ENCODE peak calls at places on chromosomes 5 and 9, in seven cellular contexts. G, W, P, A, Q, V and M are unnamed samples.
A peak's percentile ranks its signal among the peaks of the same experiment; 100 is the strongest.

GRCh38 chr5:151164687-151165392 is 7.3 kb upstream of the ANXA6 start:
- DNase-seq in G (peak; percentile 73), W (peak; percentile 73), P (peak; percentile 80), A (peak; percentile 85), Q (peak; percentile 76), V (peak; percentile 83), M (peak; percentile 56)

GRCh38 chr9:37778534-37778933 is 6.3 kb downstream of the EXOSC3 start:
- DNase-seq in G (no peak), W (no peak), P (no peak), A (no peak), Q (no peak), V (no peak), M (no peak)

GRCh38 chr9:34139477-34140146 is 13.1 kb upstream of the DCAF12 start:
- DNase-seq in G (no peak), W (no peak), P (no peak), A (peak; percentile 84), Q (no peak), V (peak; percentile 17), M (no peak)

GRCh38 chr9:33295571-33295970 is 5.3 kb downstream of the NFX1 start:
- DNase-seq in G (no peak), W (no peak), P (no peak), A (no peak), Q (no peak), V (no peak), M (no peak)

GRCh38 chr5:154477382-154478223 is 424 bp downstream of the HAND1 start:
- DNase-seq in G (peak; percentile 77), W (no peak), P (peak; percentile 68), A (no peak), Q (no peak), V (no peak), M (peak; percentile 26)

GRCh38 chr9:88833946-88834345 is 157.3 kb upstream of the S1PR3 start:
- DNase-seq in G (no peak), W (no peak), P (no peak), A (no peak), Q (no peak), V (no peak), M (peak; percentile 66)

GRCh38 chr9:18492612-18493011 is 18.7 kb downstream of the ADAMTSL1 start:
- DNase-seq in G (no peak), W (no peak), P (no peak), A (no peak), Q (no peak), V (no peak), M (no peak)

GRCh38 chr5:6826756-6827155 is 113.5 kb downstream of the TENT4A start:
- DNase-seq in G (no peak), W (no peak), P (no peak), A (no peak), Q (no peak), V (no peak), M (no peak)

GRCh38 chr9:26723486-26723885 is 169.1 kb downstream of the CAAP1 start:
- DNase-seq in G (peak; percentile 83), W (peak; percentile 24), P (peak; percentile 95), A (peak; percentile 14), Q (no peak), V (no peak), M (no peak)

GRCh38 chr5:1021136-1021968 is 12.8 kb downstream of the NKD2 start:
- DNase-seq in G (no peak), W (peak; percentile 8), P (peak; percentile 72), A (no peak), Q (no peak), V (no peak), M (no peak)

GRCh38 chr5:67644221-67644920 is 447.8 kb upstream of the CD180 start:
- DNase-seq in G (no peak), W (no peak), P (no peak), A (no peak), Q (no peak), V (no peak), M (no peak)

GRCh38 chr5:163347671-163348070 is 89.7 kb upstream of the CCNG1 start:
- DNase-seq in G (peak; percentile 79), W (no peak), P (peak; percentile 58), A (peak; percentile 51), Q (peak; percentile 19), V (no peak), M (peak; percentile 25)

GRCh38 chr9:35110327-35110758 is 5.3 kb downstream of the ATOSB start:
- DNase-seq in G (no peak), W (peak; percentile 57), P (no peak), A (peak; percentile 55), Q (no peak), V (peak; percentile 59), M (peak; percentile 49)

GRCh38 chr5:15008476-15008875 is 136.9 kb upstream of the ANKH start:
- DNase-seq in G (no peak), W (peak; percentile 92), P (peak; percentile 52), A (peak; percentile 89), Q (peak; percentile 97), V (peak; percentile 83), M (peak; percentile 92)

GRCh38 chr5:89268460-89268859 is 385.5 kb upstream of the MEF2C start:
- DNase-seq in G (no peak), W (no peak), P (no peak), A (no peak), Q (no peak), V (no peak), M (peak; percentile 32)

GRCh38 chr5:61332891-61333350 is 863 bp downstream of the ZSWIM6 start:
- DNase-seq in G (peak; percentile 55), W (peak; percentile 63), P (peak; percentile 31), A (peak; percentile 59), Q (no peak), V (peak; percentile 34), M (no peak)

GRCh38 chr9:111621895-111622480 is 9.1 kb upstream of the DNAJC25 start:
- DNase-seq in G (peak; percentile 19), W (no peak), P (no peak), A (peak; percentile 27), Q (no peak), V (peak; percentile 17), M (no peak)

GRCh38 chr9:28542928-28543327 is 969.6 kb upstream of the C9orf72 start:
- DNase-seq in G (no peak), W (no peak), P (no peak), A (no peak), Q (no peak), V (no peak), M (no peak)

GRCh38 chr5:54601832-54602231 is 84.3 kb downstream of the SNX18 start:
- DNase-seq in G (no peak), W (no peak), P (no peak), A (no peak), Q (no peak), V (no peak), M (no peak)

GRCh38 chr5:132070460-132071337 is 2.9 kb upstream of the CSF2 start:
- DNase-seq in G (no peak), W (no peak), P (no peak), A (no peak), Q (no peak), V (no peak), M (no peak)

GRCh38 chr9:70563437-70564204 is 149.2 kb upstream of the KLF9 start:
- DNase-seq in G (no peak), W (no peak), P (no peak), A (no peak), Q (no peak), V (no peak), M (no peak)

DNA sequence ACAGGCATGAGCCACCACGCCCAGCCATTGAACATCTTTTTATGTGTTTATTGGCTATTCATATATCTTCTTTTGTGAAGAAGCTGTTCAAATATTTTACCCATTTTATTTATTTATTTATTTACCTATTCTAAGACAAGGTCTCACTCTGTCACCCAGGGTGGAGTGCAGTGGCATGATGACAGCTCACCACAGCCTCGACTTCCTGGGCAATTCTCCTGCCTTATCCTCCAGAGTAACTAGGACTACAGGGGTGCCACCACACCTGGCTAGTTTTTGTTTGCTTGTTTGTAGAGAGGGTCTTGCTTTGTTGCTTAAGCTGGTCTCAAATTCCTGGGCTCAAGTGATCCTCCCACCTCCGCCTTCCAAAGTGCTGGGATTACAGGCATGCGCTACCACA is 33.5 kb downstream of the NAIF1 start:
- DNase-seq in G (peak; percentile 29), W (no peak), P (no peak), A (no peak), Q (no peak), V (no peak), M (no peak)
- H3K4me1 ChIP-seq in G (no peaks in the 10 kb centered on the region), W (peaks cover 3% of the 10 kb centered on the region), P (no peaks in the 10 kb centered on the region), A (no peaks in the 10 kb centered on the region), Q (no peaks in the 10 kb centered on the region), V (no peaks in the 10 kb centered on the region), M (no peaks in the 10 kb centered on the region)

DNA sequence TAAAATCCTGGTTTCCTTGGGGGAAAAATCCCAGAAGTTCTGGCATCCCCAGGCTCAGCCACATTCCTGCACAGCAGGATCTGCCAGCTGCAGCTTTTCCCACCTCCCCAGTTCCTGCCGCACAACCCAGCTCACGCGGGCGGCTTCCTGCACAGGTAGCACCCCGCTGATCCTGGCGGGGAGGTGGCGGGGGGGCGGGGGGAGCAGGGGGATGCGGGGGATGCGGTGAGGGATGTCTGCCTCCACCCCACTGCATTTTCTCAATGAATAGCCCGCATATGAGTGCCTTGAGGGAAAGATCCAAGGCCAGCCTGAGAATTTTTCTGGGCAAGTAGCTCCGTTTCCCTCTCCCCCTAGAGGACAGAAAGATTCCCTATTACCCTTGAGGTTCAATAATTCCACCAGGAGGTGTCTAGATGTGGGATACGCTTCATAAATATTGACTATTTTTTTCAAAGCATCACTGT is 21.1 kb downstream of the GFPT2 start:
- DNase-seq in G (peak; percentile 80), W (no peak), P (peak; percentile 95), A (peak; percentile 71), Q (no peak), V (no peak), M (no peak)
- TF ChIP-seq CTCF in G (peak; percentile 40), W (no peak), P (peak; percentile 58), A (no peak), Q (peak; percentile 8), V (no peak), M (peak; percentile 42)

DNA sequence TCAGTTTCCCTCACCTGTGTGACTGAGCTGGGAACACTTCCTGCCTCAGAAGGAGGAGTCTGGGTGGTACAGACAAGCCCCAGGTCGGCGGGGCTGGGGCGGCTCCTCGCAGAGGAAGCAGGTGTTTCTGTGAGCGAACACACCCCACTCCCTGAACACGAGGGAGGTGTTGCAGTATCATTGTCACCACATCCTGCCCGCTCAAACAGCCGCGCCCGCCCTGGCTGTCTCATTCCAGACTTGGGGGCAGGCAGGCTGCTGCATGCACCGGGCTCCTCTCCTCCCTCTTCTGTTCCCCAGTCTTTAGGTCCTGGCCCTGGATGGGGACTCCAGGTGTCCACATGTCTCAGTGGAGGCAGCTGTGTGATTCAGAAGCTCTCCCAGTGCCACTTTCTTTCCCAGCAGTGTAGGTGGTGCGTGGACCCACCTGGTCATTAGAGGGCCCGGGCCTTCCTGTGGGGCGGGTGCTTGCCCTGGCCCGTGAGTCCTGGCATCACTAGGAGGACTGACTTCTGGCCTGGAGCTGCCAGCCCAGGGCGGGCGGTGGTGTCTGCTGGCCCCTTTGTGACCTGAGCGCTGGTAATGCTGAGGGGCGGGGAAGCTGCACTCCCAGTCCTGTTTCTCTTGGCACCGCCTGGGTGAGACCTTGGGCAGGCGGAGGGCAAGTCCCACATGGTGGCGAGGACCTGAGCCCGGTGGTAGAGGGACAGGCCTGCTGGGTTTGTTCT is 18.3 kb upstream of the PHYHD1 start:
- DNase-seq in G (no peak), W (no peak), P (no peak), A (no peak), Q (peak; percentile 92), V (no peak), M (peak; percentile 86)
- H3K27ac ChIP-seq in G (no peak overlapping the region), W (peak overlapping the region; percentile 53), P (no peak overlapping the region), A (no peak overlapping the region), Q (peak overlapping the region; percentile 65), V (peak overlapping the region; percentile 64), M (peak overlapping the region; percentile 68)

GRCh38 chr9:77802064-77802463 is 153.9 kb upstream of the GNA14 start:
- DNase-seq in G (no peak), W (no peak), P (no peak), A (no peak), Q (no peak), V (no peak), M (no peak)
- H3K4me1 ChIP-seq in G (peaks cover 7% of the 10 kb centered on the region), W (peaks cover 14% of the 10 kb centered on the region), P (no peaks in the 10 kb centered on the region), A (peaks cover 3% of the 10 kb centered on the region), Q (peaks cover 6% of the 10 kb centered on the region), V (peaks cover 15% of the 10 kb centered on the region), M (peaks cover 3% of the 10 kb centered on the region)